ENCODE peak calls at places on chromosomes 13 and 19, in four cellular contexts. Y is thoracic aorta, S is adrenal gland, O is dorsolateral prefrontal cortex. K is an unnamed sample.

GRCh38 chr19:34452671-34453253 is 24.6 kb downstream of the UBA2 start:
- DNase-seq in O (no peak), S (no peak), Y (no peak), K (no peak)

GRCh38 chr19:39428309-39429112 is 7.2 kb downstream of the RPS16 start:
- DNase-seq in O (no peak), Y (no peak), S (peak; percentile 71), K (no peak)

GRCh38 chr19:2270572-2271515 is 11.1 kb downstream of the PEAK3 start:
- DNase-seq in S (peak; percentile 87), O (peak; percentile 51), Y (peak; percentile 33), K (no peak)

GRCh38 chr13:20826301-20826700 is 52.5 kb upstream of the EEF1AKMT1 start:
- DNase-seq in S (no peak), Y (no peak), O (no peak), K (no peak)

GRCh38 chr13:64471916-64472315 is 2758.2 kb downstream of the PCDH9 start:
- DNase-seq in O (no peak), S (no peak), Y (no peak), K (peak; percentile 5)

GRCh38 chr19:29687897-29688728 is 22.9 kb downstream of the PLEKHF1 start:
- DNase-seq in O (no peak), S (no peak), Y (no peak), K (no peak)

GRCh38 chr13:93723316-93723715 is 496.7 kb downstream of the GPC6 start:
- DNase-seq in O (no peak), Y (no peak), S (no peak), K (no peak)

GRCh38 chr19:48619692-48620565 is 623 bp downstream of the SPHK2 start:
- DNase-seq in O (no peak), S (no peak), Y (no peak), K (no peak)

GRCh38 chr13:74931698-74932433 is 550.1 kb downstream of the TBC1D4 start:
- DNase-seq in Y (no peak), O (no peak), S (no peak), K (no peak)

GRCh38 chr13:94073006-94073744 is 406.3 kb downstream of the DCT start:
- DNase-seq in Y (no peak), O (no peak), S (no peak), K (no peak)

GRCh38 chr13:112968910-112969691 is at the start of gene MCF2L:
- DNase-seq in O (no peak), S (peak; percentile 37), Y (no peak), K (no peak)

GRCh38 chr13:76764429-76764828 is 121.8 kb downstream of the KCTD12 start:
- DNase-seq in Y (no peak), S (peak; percentile 75), O (no peak), K (no peak)

GRCh38 chr13:26813626-26814348 is 53.2 kb upstream of the GPR12 start:
- DNase-seq in Y (no peak), S (no peak), O (no peak), K (no peak)

GRCh38 chr13:79870123-79870522 is 389.2 kb downstream of the NDFIP2 start:
- DNase-seq in Y (no peak), O (no peak), S (no peak), K (no peak)

GRCh38 chr19:2478756-2479555 is 3.0 kb downstream of the GADD45B start:
- DNase-seq in S (peak; percentile 69), O (no peak), Y (peak; percentile 59), K (no peak)

GRCh38 chr19:55493052-55493649 is 4.9 kb downstream of the SSC5D start:
- DNase-seq in Y (no peak), O (no peak), S (no peak), K (no peak)

GRCh38 chr13:112931028-112931934 is 37.7 kb upstream of the MCF2L start:
- DNase-seq in Y (no peak), S (no peak), O (no peak), K (no peak)

GRCh38 chr13:62931901-62932883 is 1516.5 kb upstream of the PCDH20 start:
- DNase-seq in S (no peak), O (no peak), Y (no peak), K (no peak)

GRCh38 chr13:41802684-41803554 is 158.0 kb downstream of the VWA8 start:
- DNase-seq in S (no peak), O (no peak), Y (no peak), K (no peak)

GRCh38 chr13:43908156-43909126 is 28.7 kb downstream of the LACC1 start:
- DNase-seq in Y (no peak), O (no peak), S (no peak), K (no peak)

GRCh38 chr19:55460670-55461258 is 678 bp downstream of the ISOC2 start:
- DNase-seq in Y (peak; percentile 42), O (no peak), S (peak; percentile 91), K (peak; percentile 75)